ENCODE peak calls at places on chromosomes 4 and X, in seven cellular contexts. B is astrocyte of the spinal cord; S is ascending aorta; Z is stomach; P is cardiac muscle cell; V is CD8-positive, alpha-beta T cell; Q is OCI-LY7. K is an unnamed sample.

GRCh38 chr4:103207673-103208072 is 9.5 kb upstream of the CENPE start:
- DNase-seq in B (no peak), S (no peak), Z (no peak), P (no peak), V (no peak), Q (no peak), K (no peak)

GRCh38 chrX:39618178-39618577 is 479.6 kb downstream of the BCOR start:
- DNase-seq in B (no peak), S (no peak), Z (no peak), P (no peak), V (no peak), Q (no peak), K (no peak)

GRCh38 chrX:24498975-24499374 is 33.9 kb downstream of the PDK3 start:
- DNase-seq in B (peak), S (no peak), Z (no peak), P (peak), V (no peak), Q (peak), K (no peak)

GRCh38 chr4:6953751-6954380 is 44.2 kb downstream of the TBC1D14 start:
- DNase-seq in B (peak), S (no peak), Z (peak), P (peak), V (no peak), Q (no peak), K (no peak)

GRCh38 chrX:1546601-1547275 is 9.8 kb upstream of the P2RY8 start:
- DNase-seq in B (no peak), S (no peak), Z (peak), P (no peak), V (no peak), Q (no peak), K (no peak)

GRCh38 chr4:2250003-2250763 is 8.3 kb upstream of the HAUS3 start:
- DNase-seq in B (no peak), S (peak), Z (peak), P (no peak), V (no peak), Q (no peak), K (no peak)

GRCh38 chr4:183721207-183722081 is 62.4 kb downstream of the TRAPPC11 start:
- DNase-seq in B (peak), S (no peak), Z (peak), P (peak), V (no peak), Q (no peak), K (no peak)

GRCh38 chr4:128483041-128483440 is 195.4 kb upstream of the PGRMC2 start:
- DNase-seq in B (no peak), S (no peak), Z (no peak), P (no peak), V (no peak), Q (no peak), K (no peak)

GRCh38 chr4:152556283-152556682 is 20.4 kb upstream of the FBXW7 start:
- DNase-seq in B (no peak), S (no peak), Z (no peak), P (no peak), V (no peak), Q (peak), K (no peak)

GRCh38 chr4:61223385-61223784 is 23.3 kb downstream of the ADGRL3 start:
- DNase-seq in B (no peak), S (no peak), Z (no peak), P (no peak), V (no peak), Q (no peak), K (no peak)

GRCh38 chr4:55866290-55866907 is 13.0 kb downstream of the EXOC1 start:
- DNase-seq in B (peak), S (no peak), Z (no peak), P (peak), V (no peak), Q (no peak), K (no peak)

GRCh38 chrX:84320606-84321005 is 132.6 kb upstream of the RPS6KA6 start:
- DNase-seq in B (no peak), S (no peak), Z (no peak), P (no peak), V (no peak), Q (no peak), K (no peak)

GRCh38 chr4:165385124-165385523 is 6.3 kb downstream of the CPE start:
- DNase-seq in B (no peak), S (no peak), Z (no peak), P (no peak), V (no peak), Q (no peak), K (no peak)

GRCh38 chrX:130524476-130525194 is 122.8 kb downstream of the RBMX2 start:
- DNase-seq in B (no peak), S (no peak), Z (no peak), P (no peak), V (no peak), Q (no peak), K (no peak)

GRCh38 chr4:189022441-189023035 is 883.3 kb downstream of the TRIML1 start:
- DNase-seq in B (no peak), S (no peak), Z (no peak), P (no peak), V (no peak), Q (no peak), K (no peak)

GRCh38 chrX:82711432-82711831 is 796.7 kb upstream of the POU3F4 start:
- DNase-seq in B (no peak), S (no peak), Z (no peak), P (no peak), V (no peak), Q (no peak), K (no peak)

GRCh38 chr4:168200685-168201084 is 108.3 kb downstream of the ANXA10 start:
- DNase-seq in B (peak), S (no peak), Z (no peak), P (no peak), V (no peak), Q (no peak), K (no peak)

GRCh38 chr4:14301993-14302392 is 674.5 kb upstream of the BOD1L1 start:
- DNase-seq in B (no peak), S (no peak), Z (no peak), P (no peak), V (no peak), Q (no peak), K (no peak)

GRCh38 chr4:112604590-112604989 is 32.1 kb downstream of the ZGRF1 start:
- DNase-seq in B (peak), S (no peak), Z (no peak), P (peak), V (no peak), Q (peak), K (no peak)

GRCh38 chr4:64271601-64272081 is 137.6 kb downstream of the TECRL start:
- DNase-seq in B (no peak), S (no peak), Z (no peak), P (no peak), V (no peak), Q (no peak), K (no peak)

GRCh38 chrX:103520391-103520790 is 1.1 kb upstream of the RAB40A start:
- DNase-seq in B (peak), S (no peak), Z (no peak), P (peak), V (no peak), Q (no peak), K (no peak)

GRCh38 chrX:12867746-12868145 is 874 bp downstream of the TLR7 start:
- DNase-seq in B (no peak), S (no peak), Z (no peak), P (no peak), V (no peak), Q (no peak), K (no peak)

GRCh38 chrX:12865359-12865758 is 1.5 kb upstream of the TLR7 start:
- DNase-seq in B (no peak), S (no peak), Z (no peak), P (peak), V (no peak), Q (no peak), K (no peak)

GRCh38 chrX:12866451-12867377 is at the start of gene TLR7:
- DNase-seq in B (no peak), S (no peak), Z (no peak), P (no peak), V (no peak), Q (peak), K (no peak)

GRCh38 chrX:12871181-12871580 is 4.3 kb downstream of the TLR7 start:
- DNase-seq in B (no peak), S (no peak), Z (no peak), P (no peak), V (no peak), Q (no peak), K (no peak)

GRCh38 chrX:12868747-12869146 is 1.9 kb downstream of the TLR7 start:
- DNase-seq in B (no peak), S (no peak), Z (no peak), P (no peak), V (no peak), Q (peak), K (no peak)
- H3K4me3 ChIP-seq in B (no peak), S (no peak), Z (no peak), P (no peak), V (no peak), Q (peak), K (no peak)

DNA sequence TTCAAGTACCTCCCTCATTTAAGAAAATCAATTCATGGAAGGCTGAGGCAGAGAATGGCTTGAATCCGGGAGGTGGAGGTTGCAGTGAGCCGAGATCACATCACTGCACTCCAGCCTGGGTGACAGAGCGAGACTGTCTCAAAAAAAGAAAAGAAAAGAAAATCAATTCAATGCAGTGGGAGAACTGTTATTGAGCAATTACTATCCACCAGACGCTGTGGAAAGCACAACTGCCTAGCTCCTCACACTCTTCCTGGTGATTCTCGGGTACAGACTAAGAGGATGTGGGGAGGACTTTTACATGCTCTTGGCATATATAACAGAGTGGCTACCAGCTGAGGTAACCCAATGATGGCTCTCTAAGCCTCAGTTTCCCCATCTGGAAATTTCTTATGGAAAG is 2.7 kb upstream of the TMSB4X start:
- DNase-seq in B (no peak), S (no peak), Z (no peak), P (no peak), V (no peak), Q (no peak), K (no peak)
- H3K4me3 ChIP-seq in B (no peak), S (peak), Z (no peak), P (no peak), V (peak), Q (peak), K (peak)

DNA sequence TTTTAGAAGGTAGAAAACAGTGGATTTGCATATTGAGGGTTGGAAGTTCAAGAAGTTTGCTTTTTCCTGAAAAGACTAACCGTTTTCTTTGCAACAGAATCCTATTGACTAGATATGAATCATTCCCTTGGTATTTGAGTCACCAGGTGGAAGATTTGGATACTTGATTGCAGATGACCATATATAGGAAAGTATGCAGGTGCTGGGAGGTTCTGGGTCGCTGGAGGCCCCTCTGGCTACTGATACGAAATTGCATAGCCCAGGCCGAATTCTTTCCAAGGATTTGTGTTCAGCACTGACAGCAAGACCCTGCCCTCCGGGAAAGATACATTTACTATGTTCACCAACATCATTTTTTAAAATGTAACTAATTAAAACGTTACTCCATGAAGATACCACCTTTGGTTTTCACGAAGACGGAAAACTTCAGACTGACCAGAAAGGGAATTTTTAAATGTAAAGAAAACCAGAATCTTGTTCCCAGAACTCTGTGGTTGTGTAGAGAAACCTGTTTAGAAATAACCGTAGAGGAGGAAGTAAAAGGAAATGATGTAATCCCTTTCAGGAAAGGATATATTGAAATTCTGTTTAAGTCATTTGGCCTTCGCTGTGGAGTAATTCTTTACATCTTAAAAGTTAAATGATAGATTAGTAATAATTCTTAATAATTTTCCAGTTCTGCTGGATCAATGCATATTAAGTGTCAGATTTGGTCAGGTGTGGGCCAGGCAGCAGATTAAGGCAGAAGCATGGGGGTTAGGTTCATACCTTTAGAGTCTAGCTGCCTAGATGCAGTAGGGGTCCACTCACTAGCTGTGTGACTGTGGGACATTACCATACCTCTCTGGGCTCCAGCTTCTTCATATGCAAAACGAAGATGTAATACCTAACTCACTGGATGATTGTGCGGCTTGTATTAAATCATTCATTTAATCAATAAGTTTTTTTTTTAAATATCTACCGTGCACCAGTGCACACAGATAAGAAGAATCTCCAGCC is 1.1 kb downstream of the ANXA3 start:
- DNase-seq in B (no peak), S (no peak), Z (no peak), P (peak), V (no peak), Q (no peak), K (no peak)
- H3K4me3 ChIP-seq in B (peak), S (peak), Z (peak), P (peak), V (no peak), Q (no peak), K (peak)

DNA sequence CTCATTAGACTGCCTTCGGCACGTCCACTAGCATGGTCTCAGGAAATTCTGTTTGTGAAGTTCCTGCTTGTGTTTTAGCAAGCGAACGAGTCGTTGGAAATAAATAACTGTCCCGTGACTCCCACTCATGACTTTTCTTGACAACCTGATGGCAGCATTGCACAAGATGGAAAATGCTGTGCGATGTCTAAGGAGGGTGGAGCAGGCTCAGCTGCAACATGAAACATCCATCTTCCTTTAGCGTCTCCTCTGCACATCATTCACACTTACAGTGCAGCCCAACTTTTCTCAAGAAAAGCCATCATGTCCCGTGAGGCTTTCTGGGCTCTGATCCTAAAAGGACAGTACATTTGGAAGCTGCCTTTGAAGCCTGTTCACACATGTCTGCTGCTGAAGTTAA is 328.9 kb upstream of the ZFP42 start:
- DNase-seq in B (no peak), S (no peak), Z (no peak), P (no peak), V (no peak), Q (no peak), K (no peak)
- H3K4me3 ChIP-seq in B (no peak), S (no peak), Z (no peak), P (no peak), V (no peak), Q (no peak), K (no peak)

GRCh38 chr4:123506311-123506685 is 109.7 kb downstream of the SPRY1 start:
- DNase-seq in B (peak), S (no peak), Z (no peak), P (no peak), V (no peak), Q (no peak), K (no peak)
- H3K4me3 ChIP-seq in B (peak), S (peak), Z (peak), P (peak), V (peak), Q (peak), K (no peak)

DNA sequence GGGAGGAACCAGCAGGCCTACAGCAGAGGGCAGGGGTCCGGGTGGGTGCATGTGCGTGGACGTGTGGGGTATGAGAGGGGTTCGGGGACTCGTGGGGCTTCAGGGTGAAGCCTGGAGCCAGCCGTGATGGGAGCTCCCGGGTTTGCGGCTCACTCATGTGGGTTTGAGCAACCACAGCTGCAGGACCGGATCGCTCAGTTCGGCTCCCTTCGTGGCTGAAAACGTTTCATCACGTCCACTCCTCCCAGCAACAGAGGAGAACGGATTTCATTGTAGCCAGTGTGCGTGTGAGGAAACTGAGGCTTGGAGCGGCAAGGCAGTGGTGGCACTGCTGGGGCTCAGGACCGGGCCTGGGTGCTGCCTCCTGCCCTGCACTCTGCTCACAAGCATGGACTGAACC is 10.6 kb downstream of the BGN start:
- DNase-seq in B (no peak), S (no peak), Z (no peak), P (no peak), V (no peak), Q (no peak), K (no peak)
- H3K4me3 ChIP-seq in B (no peak), S (no peak), Z (no peak), P (no peak), V (no peak), Q (no peak), K (no peak)

GRCh38 chrX:153782871-153783270 is 2.0 kb downstream of the SRPK3 start:
- DNase-seq in B (no peak), S (no peak), Z (no peak), P (no peak), V (no peak), Q (no peak), K (no peak)
- H3K4me3 ChIP-seq in B (no peak), S (no peak), Z (no peak), P (no peak), V (no peak), Q (no peak), K (no peak)

GRCh38 chr4:40661803-40662202 is 32.1 kb upstream of the RBM47 start:
- DNase-seq in B (no peak), S (no peak), Z (no peak), P (no peak), V (no peak), Q (no peak), K (no peak)

GRCh38 chr4:40665844-40666243 is 36.2 kb upstream of the RBM47 start:
- DNase-seq in B (no peak), S (no peak), Z (no peak), P (no peak), V (no peak), Q (no peak), K (no peak)

GRCh38 chr4:40662962-40663604 is 33.4 kb upstream of the RBM47 start:
- DNase-seq in B (peak), S (no peak), Z (no peak), P (peak), V (no peak), Q (no peak), K (no peak)
- H3K4me3 ChIP-seq in B (no peak), S (no peak), Z (no peak), P (no peak), V (no peak), Q (no peak), K (no peak)

GRCh38 chrX:150184487-150184886 is 178.6 kb upstream of the MAMLD1 start:
- DNase-seq in B (peak), S (no peak), Z (no peak), P (no peak), V (no peak), Q (no peak), K (no peak)
- H3K4me3 ChIP-seq in B (no peak), S (no peak), Z (no peak), P (no peak), V (no peak), Q (no peak), K (no peak)

K was measured in esophagus squamous epithelium.